ENCODE peak calls at places on chromosomes 11 and 22, in four cellular contexts. Y is HCT116, E is GM23248, L is neuronal stem cell. B is an unnamed sample. For H3K4me1, the result is how much of the 10 kb centered on the place peaks cover.

GRCh38 chr11:62611705-62612365 is 740 bp downstream of the EML3 start:
- DNase-seq in E (peak), L (no peak), Y (no peak), B (peak)

GRCh38 chr11:33015621-33016551 is at the start of gene DEPDC7:
- DNase-seq in L (peak), Y (peak), E (peak), B (peak)

GRCh38 chr22:36728505-36728904 is 25.0 kb upstream of the CACNG2 start:
- DNase-seq in Y (no peak), E (no peak), L (no peak), B (no peak)

GRCh38 chr22:49310354-49310753 is 517.3 kb downstream of the BRD1 start:
- DNase-seq in E (no peak), L (no peak), Y (no peak), B (no peak)

GRCh38 chr11:108414958-108415357 is 52.4 kb downstream of the C11orf65 start:
- DNase-seq in E (no peak), L (no peak), Y (no peak), B (no peak)

GRCh38 chr11:17578296-17578695 is 31.2 kb downstream of the OTOG start:
- DNase-seq in Y (no peak), E (no peak), L (no peak), B (no peak)

GRCh38 chr11:133930767-133931448 is 25.9 kb downstream of the IGSF9B start:
- DNase-seq in L (no peak), E (peak), Y (no peak), B (no peak)

GRCh38 chr11:46698597-46698996 is 1.8 kb downstream of the ARHGAP1 start:
- DNase-seq in L (no peak), E (no peak), Y (no peak), B (no peak)

GRCh38 chr11:63672934-63673539 is 1.9 kb upstream of the ATL3 start:
- DNase-seq in L (no peak), E (peak), Y (no peak), B (no peak)

GRCh38 chr11:132334769-132335280 is 964.4 kb downstream of the NTM start:
- DNase-seq in E (no peak), Y (no peak), L (no peak), B (no peak)

GRCh38 chr11:44180107-44180506 is 84.6 kb downstream of the EXT2 start:
- DNase-seq in E (no peak), Y (no peak), L (no peak), B (no peak)

GRCh38 chr11:76752321-76753175 is 30.6 kb upstream of the TSKU start:
- DNase-seq in E (peak), L (no peak), Y (no peak), B (peak)

DNA sequence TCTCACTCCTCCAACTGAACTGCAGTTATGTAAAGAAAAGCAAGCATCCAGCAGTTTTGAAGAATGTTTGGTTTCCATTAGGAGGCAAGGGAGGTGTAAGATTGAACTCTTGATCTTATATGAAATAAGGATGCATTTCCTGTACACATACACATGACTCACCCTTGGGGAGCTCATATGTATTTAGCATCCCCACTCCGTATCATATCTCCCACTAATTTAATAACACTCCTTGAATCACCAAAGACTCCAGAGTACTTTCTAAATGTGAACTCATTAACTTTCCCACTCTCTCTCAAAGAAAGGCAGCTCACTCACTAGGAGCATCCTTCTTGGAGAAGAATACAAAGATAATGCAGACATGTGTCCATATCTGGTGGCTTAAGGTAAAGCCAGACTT is 77.4 kb downstream of the ETS1 start:
- DNase-seq in L (no peak), E (peak), Y (no peak), B (peak)
- H3K4me1 ChIP-seq in L (under half), E (half or more), Y (under half), B (under half)

GRCh38 chr11:8257003-8257664 is 6.5 kb downstream of the LMO1 start:
- DNase-seq in L (no peak), E (no peak), Y (no peak), B (no peak)
- H2AFZ ChIP-seq in L (no peak), E (no peak), Y (no peak), B (no peak)

DNA sequence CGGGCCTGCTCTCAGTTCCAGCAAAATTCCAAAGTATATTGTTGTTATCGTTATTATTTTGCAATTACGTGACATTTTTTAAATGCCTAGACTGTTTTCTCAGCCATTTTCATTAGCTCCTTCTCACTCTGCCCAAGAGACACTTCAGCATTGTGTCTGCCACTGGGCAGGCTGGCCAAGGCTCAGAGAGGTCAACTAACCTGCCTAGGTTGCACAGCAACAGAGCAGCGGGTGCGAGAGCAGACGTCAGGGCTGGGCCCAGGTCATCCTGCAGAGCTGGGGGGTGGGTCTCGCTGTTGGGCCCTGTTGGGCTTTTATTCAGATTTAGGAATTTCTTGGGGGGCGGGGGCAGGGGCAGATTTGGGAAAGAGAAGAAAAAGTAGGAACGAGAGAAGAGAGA is 19.4 kb downstream of the CDKN1C start:
- DNase-seq in L (no peak), E (no peak), Y (no peak), B (no peak)
- H3K4me3 ChIP-seq in L (no peak), E (no peak), Y (no peak), B (no peak)

GRCh38 chr11:60875366-60875720 is 8.0 kb downstream of the ZP1 start:
- DNase-seq in E (no peak), L (no peak), Y (no peak), B (no peak)
- H3K4me1 ChIP-seq in E (under half), L (under half), Y (under half), B (under half)

DNA sequence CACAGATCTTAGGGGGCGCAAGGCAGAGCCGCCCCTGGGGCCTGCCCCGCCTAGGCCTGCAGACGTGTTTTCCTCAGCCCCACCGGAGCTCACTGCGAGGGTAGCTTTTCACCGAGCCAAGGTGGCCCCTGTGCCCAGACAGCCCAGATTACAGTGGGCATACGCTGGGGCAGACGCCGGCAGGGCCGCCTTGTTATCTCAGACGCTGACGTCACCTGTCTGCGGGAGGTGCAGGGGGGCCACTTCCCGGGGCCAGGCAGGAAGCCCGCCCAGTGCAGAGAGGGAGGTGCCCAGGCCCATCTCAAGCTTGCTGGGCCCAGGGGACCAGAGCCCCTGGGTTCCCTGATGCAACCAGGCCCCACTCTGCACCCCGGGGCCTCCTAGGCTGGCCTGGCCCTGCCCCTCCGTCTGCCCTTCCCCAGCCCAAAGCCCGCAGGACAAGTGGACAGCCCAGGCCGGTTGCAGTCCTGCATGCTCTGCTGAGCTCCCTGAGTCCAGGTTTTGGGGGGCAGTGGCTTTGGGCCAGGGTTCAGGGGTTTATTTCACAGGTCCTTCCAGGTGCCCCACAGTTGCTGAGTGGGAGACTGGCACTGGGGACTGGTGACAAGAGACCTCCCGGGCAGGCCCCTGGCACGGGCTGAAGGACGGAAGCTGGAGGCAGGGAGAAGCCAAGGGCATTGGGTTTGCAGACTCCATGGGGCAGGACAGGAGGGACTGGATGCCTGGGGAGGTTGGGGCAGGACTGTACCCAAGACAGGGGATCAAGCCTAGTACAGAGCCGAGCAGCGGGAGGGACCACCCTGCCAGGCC is 38.6 kb downstream of the IGF2 start:
- DNase-seq in L (no peak), E (no peak), Y (no peak), B (no peak)
- H2AFZ ChIP-seq in L (no peak), E (no peak), Y (no peak), B (no peak)

DNA sequence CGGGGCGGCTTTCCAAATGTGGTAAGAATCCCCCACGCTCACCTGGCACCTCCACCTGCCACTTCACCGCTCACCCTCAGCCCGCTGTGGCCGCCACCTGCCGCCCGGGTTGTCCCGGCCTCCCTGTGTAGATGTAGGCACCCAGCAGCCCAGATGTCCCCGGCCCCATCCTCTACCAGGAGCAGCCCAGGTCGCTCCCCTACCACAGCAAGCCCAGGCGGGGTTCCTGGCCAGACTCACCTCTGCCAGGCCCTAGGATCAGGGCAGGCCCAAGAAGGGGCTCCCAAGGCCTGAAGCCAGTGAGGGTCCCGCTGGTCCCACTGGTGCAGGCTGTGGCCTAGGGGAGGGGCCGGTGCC is 27.4 kb downstream of the MOB2 start:
- DNase-seq in L (no peak), Y (no peak), E (no peak), B (no peak)
- H3K4me3 ChIP-seq in L (no peak), Y (no peak), E (no peak), B (no peak)

GRCh38 chr11:68835328-68835727 is 6.4 kb downstream of the CPT1A start:
- DNase-seq in L (no peak), E (no peak), Y (no peak), B (no peak)
- H3K4me1 ChIP-seq in L (under half), E (under half), Y (under half), B (under half)

GRCh38 chr22:27715078-27715477 is 86.5 kb downstream of the MN1 start:
- DNase-seq in Y (no peak), L (peak), E (no peak), B (no peak)
- H2AFZ ChIP-seq in Y (no peak), L (peak), E (no peak), B (no peak)

GRCh38 chr11:119742263-119742861 is 13.4 kb upstream of the NECTIN1 start:
- DNase-seq in E (peak), Y (no peak), L (peak), B (peak)

GRCh38 chr11:119743041-119743440 is 14.0 kb upstream of the NECTIN1 start:
- DNase-seq in L (no peak), E (no peak), Y (no peak), B (no peak)

GRCh38 chr11:119739021-119739703 is 10.2 kb upstream of the NECTIN1 start:
- DNase-seq in Y (no peak), L (no peak), E (no peak), B (no peak)

GRCh38 chr11:119739975-119740374 is 11.0 kb upstream of the NECTIN1 start:
- DNase-seq in L (no peak), Y (no peak), E (no peak), B (no peak)

DNA sequence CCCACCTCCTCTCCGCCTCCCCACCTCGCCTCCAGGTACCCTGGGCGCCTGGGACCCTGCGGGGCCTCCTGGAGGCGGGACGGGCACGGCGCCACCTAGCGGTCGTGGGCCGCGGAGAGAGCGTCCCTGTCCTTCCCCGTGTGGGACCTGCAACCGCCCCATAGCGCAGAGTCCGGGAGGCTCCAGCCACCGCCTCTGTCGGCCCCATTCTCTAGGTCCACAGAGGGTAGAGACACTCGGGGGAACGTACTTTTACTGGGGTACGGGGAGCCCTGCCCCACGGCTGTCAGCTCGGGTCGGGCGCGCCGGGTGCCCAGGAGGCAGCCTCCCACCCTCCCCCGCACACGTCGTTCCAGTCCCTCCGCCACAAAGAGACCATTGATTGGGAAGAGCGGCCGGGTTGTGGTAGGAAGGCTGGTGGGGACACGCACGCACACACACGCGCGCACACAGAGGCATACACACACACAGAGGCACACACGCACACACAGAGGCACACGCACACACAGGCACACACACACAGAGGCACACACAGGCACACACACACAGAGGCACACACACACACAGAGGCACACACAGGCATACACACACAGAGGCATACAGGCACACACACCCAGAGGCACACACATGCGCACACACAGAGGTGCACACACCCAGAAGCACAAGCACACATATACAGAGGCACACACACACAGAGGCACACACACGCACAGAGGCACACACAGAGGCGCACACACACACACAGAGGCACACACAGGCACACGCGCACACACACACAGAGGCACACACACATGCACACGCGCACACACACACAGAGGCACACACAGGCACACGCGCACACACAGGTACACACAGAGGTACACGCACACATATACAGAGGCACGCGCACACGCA is 12.6 kb upstream of the NECTIN1 start:
- DNase-seq in Y (no peak), E (peak), L (peak), B (no peak)
- H3K4me3 ChIP-seq in Y (peak), E (no peak), L (peak), B (no peak)